ENCODE peak calls at places on chromosomes 11 and 22, in nine cellular contexts. F, G, W, X, C, M, O, R and A are unnamed samples.

GRCh38 chr11:19963697-19964340 is 196.5 kb downstream of the DBX1 start:
- DNase-seq in F (peak), G (no peak), W (no peak), X (no peak), C (no peak), M (no peak), O (no peak), R (peak), A (no peak)

GRCh38 chr11:120832609-120833221 is 191.2 kb upstream of the TBCEL start:
- DNase-seq in F (no peak), G (no peak), W (no peak), X (no peak), C (no peak), M (no peak), O (no peak), R (peak), A (peak)

GRCh38 chr11:35047179-35047578 is 91.8 kb upstream of the CD44 start:
- DNase-seq in F (no peak), G (no peak), W (no peak), X (no peak), C (no peak), M (no peak), O (no peak), R (no peak), A (no peak)

GRCh38 chr22:27331526-27332281 is 469.9 kb downstream of the MN1 start:
- DNase-seq in F (peak), G (peak), W (no peak), X (peak), C (no peak), M (no peak), O (peak), R (peak), A (peak)

GRCh38 chr22:31085493-31085824 is 4.3 kb downstream of the SMTN start:
- DNase-seq in F (no peak), G (peak), W (no peak), X (no peak), C (no peak), M (no peak), O (peak), R (no peak), A (peak)

GRCh38 chr22:36055376-36056310 is 27.0 kb upstream of the RBFOX2 start:
- DNase-seq in F (no peak), G (no peak), W (no peak), X (no peak), C (no peak), M (no peak), O (peak), R (no peak), A (no peak)

GRCh38 chr11:31628111-31628510 is 118.5 kb downstream of the ELP4 start:
- DNase-seq in F (no peak), G (no peak), W (no peak), X (no peak), C (no peak), M (no peak), O (no peak), R (no peak), A (no peak)

GRCh38 chr11:82718307-82718706 is 15.4 kb downstream of the FAM181B start:
- DNase-seq in F (peak), G (peak), W (no peak), X (peak), C (no peak), M (no peak), O (peak), R (no peak), A (peak)

GRCh38 chr11:69573751-69574382 is 67.1 kb upstream of the CCND1 start:
- DNase-seq in F (no peak), G (no peak), W (no peak), X (no peak), C (no peak), M (no peak), O (peak), R (no peak), A (no peak)

GRCh38 chr11:13552784-13553183 is 57.0 kb upstream of the PTH start:
- DNase-seq in F (no peak), G (no peak), W (no peak), X (no peak), C (no peak), M (no peak), O (no peak), R (no peak), A (no peak)

GRCh38 chr11:103359221-103359620 is 250.0 kb downstream of the DYNC2H1 start:
- DNase-seq in F (no peak), G (no peak), W (no peak), X (no peak), C (no peak), M (no peak), O (no peak), R (no peak), A (no peak)

GRCh38 chr11:130775306-130776043 is 140.8 kb downstream of the SNX19 start:
- DNase-seq in F (no peak), G (no peak), W (no peak), X (no peak), C (no peak), M (no peak), O (peak), R (no peak), A (no peak)

GRCh38 chr11:93823210-93823609 is 27.2 kb downstream of the VSTM5 start:
- DNase-seq in F (no peak), G (no peak), W (no peak), X (no peak), C (no peak), M (no peak), O (no peak), R (no peak), A (no peak)

GRCh38 chr11:17544181-17544622 is at the start of gene USH1C:
- DNase-seq in F (no peak), G (no peak), W (no peak), X (peak), C (no peak), M (peak), O (no peak), R (no peak), A (no peak)

GRCh38 chr22:39144101-39144815 is 8.2 kb downstream of the CBX7 start:
- DNase-seq in F (no peak), G (no peak), W (no peak), X (no peak), C (no peak), M (no peak), O (peak), R (no peak), A (no peak)

GRCh38 chr11:67250059-67251043 is 15.9 kb upstream of the GRK2 start:
- DNase-seq in F (no peak), G (no peak), W (no peak), X (no peak), C (no peak), M (no peak), O (no peak), R (no peak), A (no peak)

GRCh38 chr11:455566-456147 is 5.6 kb downstream of the PTDSS2 start:
- DNase-seq in F (no peak), G (no peak), W (no peak), X (no peak), C (no peak), M (no peak), O (no peak), R (no peak), A (no peak)

GRCh38 chr11:116981216-116981887 is 116.9 kb downstream of the SIK3 start:
- DNase-seq in F (no peak), G (no peak), W (no peak), X (no peak), C (no peak), M (no peak), O (no peak), R (no peak), A (no peak)

GRCh38 chr22:43263645-43264514 is 76.9 kb upstream of the TTLL12 start:
- DNase-seq in F (no peak), G (no peak), W (peak), X (peak), C (no peak), M (peak), O (peak), R (no peak), A (no peak)

GRCh38 chr11:76208438-76208828 is 2.1 kb upstream of the WNT11 start:
- DNase-seq in F (no peak), G (no peak), W (no peak), X (no peak), C (no peak), M (no peak), O (no peak), R (no peak), A (no peak)

GRCh38 chr22:29854432-29854831 is 16.4 kb upstream of the ASCC2 start:
- DNase-seq in F (no peak), G (no peak), W (no peak), X (no peak), C (no peak), M (no peak), O (no peak), R (no peak), A (no peak)

GRCh38 chr22:31350410-31350863 is 4.3 kb upstream of the PATZ1 start:
- DNase-seq in F (no peak), G (no peak), W (no peak), X (no peak), C (no peak), M (no peak), O (no peak), R (no peak), A (no peak)

GRCh38 chr11:8779107-8779506 is 96.5 kb downstream of the RPL27A start:
- DNase-seq in F (no peak), G (no peak), W (no peak), X (no peak), C (no peak), M (no peak), O (no peak), R (no peak), A (no peak)

GRCh38 chr11:121391914-121392313 is 60.2 kb upstream of the SORL1 start:
- DNase-seq in F (no peak), G (no peak), W (peak), X (no peak), C (no peak), M (peak), O (no peak), R (no peak), A (no peak)

GRCh38 chr11:12269104-12269441 is 108.3 kb upstream of the PARVA start:
- DNase-seq in F (no peak), G (no peak), W (no peak), X (no peak), C (no peak), M (no peak), O (peak), R (no peak), A (no peak)

GRCh38 chr22:22745225-22746060 is 101.0 kb downstream of the GGTLC2 start:
- DNase-seq in F (peak), G (no peak), W (no peak), X (peak), C (no peak), M (peak), O (peak), R (peak), A (peak)

GRCh38 chr22:46317646-46318045 is 17.9 kb upstream of the TRMU start:
- DNase-seq in F (no peak), G (no peak), W (no peak), X (no peak), C (no peak), M (peak), O (no peak), R (no peak), A (no peak)

GRCh38 chr22:45448431-45448830 is 34.9 kb downstream of the RIBC2 start:
- DNase-seq in F (no peak), G (no peak), W (no peak), X (no peak), C (no peak), M (no peak), O (peak), R (no peak), A (no peak)

GRCh38 chr11:2788751-2789140 is 89.0 kb upstream of the KCNQ1OT1 start:
- DNase-seq in F (no peak), G (no peak), W (no peak), X (no peak), C (no peak), M (peak), O (no peak), R (no peak), A (no peak)

GRCh38 chr11:77014669-77015068 is 19.5 kb upstream of the B3GNT6 start:
- DNase-seq in F (no peak), G (no peak), W (no peak), X (no peak), C (no peak), M (no peak), O (no peak), R (no peak), A (no peak)

GRCh38 chr22:23562186-23562585 is 17.9 kb downstream of the IGLL1 start:
- DNase-seq in F (no peak), G (no peak), W (no peak), X (no peak), C (no peak), M (no peak), O (no peak), R (no peak), A (no peak)

GRCh38 chr22:35397095-35397904 is 2.6 kb upstream of the MCM5 start:
- DNase-seq in F (no peak), G (no peak), W (no peak), X (no peak), C (no peak), M (no peak), O (no peak), R (no peak), A (no peak)

GRCh38 chr22:28019360-28019759 is 100.3 kb upstream of the PITPNB start:
- DNase-seq in F (no peak), G (no peak), W (no peak), X (no peak), C (no peak), M (peak), O (peak), R (no peak), A (peak)

GRCh38 chr11:59898652-59899051 is 20.1 kb downstream of the OOSP3 start:
- DNase-seq in F (no peak), G (no peak), W (no peak), X (no peak), C (no peak), M (no peak), O (no peak), R (no peak), A (no peak)

GRCh38 chr22:24516301-24516737 is 21.2 kb downstream of the UPB1 start:
- DNase-seq in F (no peak), G (no peak), W (no peak), X (no peak), C (no peak), M (no peak), O (peak), R (no peak), A (no peak)

GRCh38 chr11:60948251-60948650 is 3.7 kb downstream of the SLC15A3 start:
- DNase-seq in F (no peak), G (no peak), W (no peak), X (no peak), C (no peak), M (no peak), O (no peak), R (no peak), A (no peak)

GRCh38 chr11:32962016-32962415 is 53.7 kb upstream of the DEPDC7 start:
- DNase-seq in F (no peak), G (no peak), W (no peak), X (no peak), C (no peak), M (no peak), O (no peak), R (no peak), A (no peak)